ENCODE peak calls at places on chromosomes 11 and 22, in seven cellular contexts. V, F, Y, T, A, C and R are unnamed samples.

GRCh38 chr22:20748820-20749428 is 25.0 kb upstream of the SERPIND1 start:
- DNase-seq in V (no peak), F (no peak), Y (no peak), T (no peak), A (no peak), C (no peak), R (no peak)

GRCh38 chr11:62545437-62546243 is 966 bp downstream of the AHNAK start:
- DNase-seq in V (peak), F (peak), Y (peak), T (peak), A (no peak), C (peak), R (no peak)

GRCh38 chr11:129333873-129334272 is 41.8 kb upstream of the BARX2 start:
- DNase-seq in V (no peak), F (no peak), Y (no peak), T (no peak), A (no peak), C (no peak), R (no peak)

GRCh38 chr11:122746050-122746478 is 90.5 kb downstream of the UBASH3B start:
- DNase-seq in V (no peak), F (no peak), Y (peak), T (no peak), A (no peak), C (no peak), R (no peak)

GRCh38 chr22:43990044-43990443 is 34.1 kb upstream of the PARVB start:
- DNase-seq in V (no peak), F (no peak), Y (no peak), T (no peak), A (no peak), C (no peak), R (no peak)

GRCh38 chr11:17542249-17542648 is 2.0 kb downstream of the USH1C start:
- DNase-seq in V (no peak), F (no peak), Y (no peak), T (no peak), A (no peak), C (peak), R (no peak)

GRCh38 chr11:47143322-47143721 is 33.4 kb downstream of the ARFGAP2 start:
- DNase-seq in V (peak), F (no peak), Y (no peak), T (peak), A (no peak), C (no peak), R (no peak)

GRCh38 chr22:32800158-32800557 is 1.3 kb upstream of the TIMP3 start:
- DNase-seq in V (peak), F (no peak), Y (no peak), T (no peak), A (no peak), C (no peak), R (no peak)

GRCh38 chr11:69914286-69915150 is 95.3 kb upstream of the FGF3 start:
- DNase-seq in V (no peak), F (no peak), Y (no peak), T (no peak), A (no peak), C (peak), R (no peak)

GRCh38 chr11:46504817-46505613 is 88.8 kb downstream of the AMBRA1 start:
- DNase-seq in V (peak), F (no peak), Y (no peak), T (peak), A (no peak), C (no peak), R (no peak)

GRCh38 chr11:84543367-84544159 is 1083.6 kb downstream of the DLG2 start:
- DNase-seq in V (no peak), F (no peak), Y (no peak), T (no peak), A (no peak), C (no peak), R (peak)